ENCODE peak calls at places on chromosome 7, in five cellular contexts. H, W, O, E and M are unnamed samples. For H3K4me1, the result is how much of the 10 kb centered on the place peaks cover.

GRCh38 chr7:96246972-96247371 is 74.9 kb downstream of the SLC25A13 start:
- DNase-seq in H (no peak), W (no peak), O (no peak), E (no peak), M (no peak)

GRCh38 chr7:43531700-43532099 is 51.2 kb upstream of the STK17A start:
- DNase-seq in H (no peak), W (no peak), O (no peak), E (no peak), M (no peak)

GRCh38 chr7:55192718-55193117 is 172.4 kb upstream of the LANCL2 start:
- DNase-seq in H (no peak), W (no peak), O (no peak), E (no peak), M (no peak)

GRCh38 chr7:93883078-93883916 is 7.3 kb downstream of the TFPI2 start:
- DNase-seq in H (no peak), W (no peak), O (no peak), E (no peak), M (no peak)

GRCh38 chr7:45978010-45978681 is 57.1 kb upstream of the IGFBP3 start:
- DNase-seq in H (peak), W (peak), O (no peak), E (peak), M (peak)

GRCh38 chr7:2437537-2438148 is 34.2 kb downstream of the CHST12 start:
- DNase-seq in H (no peak), W (no peak), O (no peak), E (no peak), M (no peak)

GRCh38 chr7:13990319-13990983 is 985 bp upstream of the ETV1 start:
- DNase-seq in H (peak), W (peak), O (peak), E (peak), M (peak)

GRCh38 chr7:38863609-38864291 is 45.2 kb downstream of the VPS41 start:
- DNase-seq in H (no peak), W (no peak), O (no peak), E (no peak), M (peak)

GRCh38 chr7:112510032-112510742 is 29.4 kb downstream of the LSMEM1 start:
- DNase-seq in H (no peak), W (no peak), O (no peak), E (no peak), M (no peak)

GRCh38 chr7:141558544-141559183 is 7.5 kb downstream of the AGK start:
- DNase-seq in H (no peak), W (no peak), O (no peak), E (no peak), M (no peak)

GRCh38 chr7:137747359-137748031 is 99.3 kb downstream of the DGKI start:
- DNase-seq in H (no peak), W (no peak), O (no peak), E (no peak), M (no peak)

GRCh38 chr7:106715730-106716129 is 54.8 kb upstream of the CCDC71L start:
- DNase-seq in H (no peak), W (no peak), O (no peak), E (no peak), M (no peak)

GRCh38 chr7:147535619-147536200 is 1054.9 kb upstream of the C7orf33 start:
- DNase-seq in H (no peak), W (no peak), O (no peak), E (no peak), M (no peak)

GRCh38 chr7:5217851-5218331 is 27.9 kb downstream of the WIPI2 start:
- DNase-seq in H (no peak), W (no peak), O (no peak), E (no peak), M (peak)

GRCh38 chr7:97187067-97187466 is 69.6 kb downstream of the SDHAF3 start:
- DNase-seq in H (no peak), W (no peak), O (no peak), E (no peak), M (no peak)

GRCh38 chr7:4683884-4684565 is 1.9 kb downstream of the FOXK1 start:
- DNase-seq in H (no peak), W (no peak), O (peak), E (peak), M (peak)

GRCh38 chr7:20749896-20750295 is 36.8 kb downstream of the SP8 start:
- DNase-seq in H (no peak), W (no peak), O (no peak), E (no peak), M (no peak)

GRCh38 chr7:105084581-105084980 is 70.6 kb downstream of the KMT2E start:
- DNase-seq in H (no peak), W (no peak), O (no peak), E (no peak), M (no peak)

GRCh38 chr7:44372560-44373417 is 47.4 kb upstream of the CAMK2B start:
- DNase-seq in H (no peak), W (peak), O (no peak), E (no peak), M (no peak)

GRCh38 chr7:29375641-29376562 is 181.3 kb downstream of the CHN2 start:
- DNase-seq in H (no peak), W (peak), O (no peak), E (no peak), M (peak)

GRCh38 chr7:5630670-5631069 is 150.8 kb downstream of the RNF216 start:
- DNase-seq in H (no peak), W (no peak), O (no peak), E (no peak), M (no peak)

GRCh38 chr7:8441602-8442294 is 8.3 kb downstream of the NXPH1 start:
- DNase-seq in H (peak), W (no peak), O (no peak), E (no peak), M (no peak)

GRCh38 chr7:138755831-138756590 is 41.8 kb upstream of the TMEM213 start:
- DNase-seq in H (no peak), W (no peak), O (no peak), E (no peak), M (no peak)

GRCh38 chr7:64313740-64314491 is at the start of gene ZNF736:
- DNase-seq in H (no peak), W (no peak), O (peak), E (peak), M (peak)

GRCh38 chr7:122269241-122269640 is 35.3 kb downstream of the FEZF1 start:
- DNase-seq in H (no peak), W (no peak), O (no peak), E (no peak), M (no peak)

GRCh38 chr7:77747718-77748117 is 50.5 kb downstream of the TMEM60 start:
- DNase-seq in H (no peak), W (no peak), O (no peak), E (no peak), M (no peak)

GRCh38 chr7:22726849-22727792 is at the start of gene IL6:
- DNase-seq in H (peak), W (peak), O (peak), E (peak), M (no peak)
- H3K4me1 ChIP-seq in H (under half), W (under half), O (under half), E (under half), M (under half)

GRCh38 chr7:100107890-100108289 is 6.4 kb downstream of the AP4M1 start:
- DNase-seq in H (no peak), W (no peak), O (no peak), E (no peak), M (no peak)

GRCh38 chr7:100107125-100107737 is 5.8 kb downstream of the AP4M1 start:
- DNase-seq in H (no peak), W (no peak), O (no peak), E (no peak), M (no peak)

GRCh38 chr7:100105534-100105933 is 4.1 kb downstream of the AP4M1 start:
- DNase-seq in H (no peak), W (no peak), O (no peak), E (no peak), M (no peak)

GRCh38 chr7:100109521-100110163 is 8.2 kb downstream of the AP4M1 start:
- DNase-seq in H (no peak), W (no peak), O (no peak), E (no peak), M (peak)

GRCh38 chr7:100106633-100107032 is 5.2 kb downstream of the AP4M1 start:
- DNase-seq in H (no peak), W (no peak), O (no peak), E (no peak), M (no peak)
- H3K4me1 ChIP-seq in H (under half), W (under half), O (under half), E (under half), M (under half)

DNA sequence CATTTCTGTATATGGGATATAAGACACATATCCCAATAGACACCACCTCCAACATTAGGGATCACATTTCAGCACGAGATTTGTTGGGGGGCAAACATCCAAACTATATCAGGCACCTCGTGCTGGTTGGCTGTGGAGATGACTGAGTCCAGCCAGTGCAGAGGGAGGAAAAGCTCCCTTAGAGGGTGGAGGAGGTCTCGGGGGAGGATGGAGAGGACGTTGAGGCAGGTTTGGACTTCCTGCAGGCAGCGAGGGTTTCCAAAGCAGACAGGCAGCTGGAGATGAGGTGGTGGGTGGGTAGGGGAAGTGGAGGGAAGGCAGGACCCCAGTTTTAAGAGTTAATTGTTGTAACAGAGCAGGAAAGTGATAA is 56.7 kb downstream of the EEPD1 start:
- DNase-seq in H (no peak), W (no peak), O (no peak), E (no peak), M (no peak)
- H3K4me1 ChIP-seq in H (under half), W (half or more), O (under half), E (under half), M (under half)

GRCh38 chr7:36788814-36789470 is 64.6 kb upstream of the AOAH start:
- DNase-seq in H (no peak), W (no peak), O (no peak), E (no peak), M (no peak)

GRCh38 chr7:36792421-36792820 is 68.1 kb upstream of the AOAH start:
- DNase-seq in H (no peak), W (no peak), O (no peak), E (no peak), M (no peak)

GRCh38 chr7:36790280-36790679 is 66.0 kb upstream of the AOAH start:
- DNase-seq in H (no peak), W (no peak), O (no peak), E (no peak), M (no peak)

GRCh38 chr7:36784991-36785940 is 61.0 kb upstream of the AOAH start:
- DNase-seq in H (no peak), W (no peak), O (no peak), E (peak), M (no peak)

GRCh38 chr7:36787933-36788378 is 63.7 kb upstream of the AOAH start:
- DNase-seq in H (no peak), W (no peak), O (no peak), E (no peak), M (no peak)
- H3K4me1 ChIP-seq in H (under half), W (under half), O (under half), E (under half), M (under half)

DNA sequence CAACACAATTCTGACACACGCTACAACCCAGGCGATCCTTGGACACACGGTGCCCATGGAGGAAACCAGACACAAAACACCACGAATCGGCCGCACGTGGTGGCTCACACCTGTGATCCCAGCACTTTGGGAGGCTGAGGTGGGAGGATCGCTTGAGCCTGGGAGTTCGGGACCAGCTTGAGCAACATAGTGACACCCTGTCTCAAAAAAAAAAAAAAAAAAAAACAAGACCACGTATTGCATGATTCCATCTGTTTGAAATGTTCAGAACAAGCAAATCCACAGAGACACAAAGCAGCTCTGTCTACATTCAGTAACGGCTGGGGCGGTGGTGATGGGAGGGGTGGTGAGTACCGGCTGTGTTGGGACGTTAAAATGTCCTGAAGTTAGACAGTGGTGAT is 25.2 kb downstream of the ADAP1 start:
- DNase-seq in H (no peak), W (no peak), O (peak), E (no peak), M (no peak)
- H3K4me1 ChIP-seq in H (under half), W (under half), O (under half), E (under half), M (under half)

GRCh38 chr7:101239951-101240220 is 2.3 kb upstream of the CLDN15 start:
- DNase-seq in H (no peak), W (no peak), O (no peak), E (no peak), M (no peak)
- H3K4me1 ChIP-seq in H (under half), W (under half), O (under half), E (under half), M (under half)